ENCODE peak calls at places on chromosomes 12 and 14, in six cellular contexts. Z is activated CD8-positive, alpha-beta T cell treated with anti-CD3 and anti-CD28 coated beads, Interleukin-2, amount 10 ng/mL, durations not matched to agents 7 days and 5 days; R is T-helper 17 cell; K is uterus; H is Peyer's patch; L is bronchial epithelial cell. G is an unnamed sample.

GRCh38 chr14:62253931-62254330 is 491.7 kb downstream of the SNAPC1 start:
- DNase-seq in Z (no peak), R (no peak), K (no peak), H (no peak), L (no peak), G (no peak)

GRCh38 chr12:113109360-113109759 is 26.2 kb downstream of the RASAL1 start:
- DNase-seq in Z (no peak), R (no peak), K (no peak), H (no peak), L (no peak), G (no peak)

GRCh38 chr12:87196329-87196728 is 832.9 kb downstream of the C12orf50 start:
- DNase-seq in Z (no peak), R (no peak), K (no peak), H (no peak), L (no peak), G (no peak)

GRCh38 chr14:58822856-58823255 is 185.1 kb downstream of the DACT1 start:
- DNase-seq in Z (no peak), R (no peak), K (no peak), H (no peak), L (no peak), G (no peak)

GRCh38 chr14:92010644-92011043 is 29.2 kb downstream of the TRIP11 start:
- DNase-seq in Z (no peak), R (no peak), K (no peak), H (no peak), L (no peak), G (no peak)

GRCh38 chr12:71195338-71195896 is 37.6 kb upstream of the TSPAN8 start:
- DNase-seq in Z (no peak), R (no peak), K (no peak), H (no peak), L (no peak), G (no peak)

GRCh38 chr12:57104292-57104910 is 6.8 kb downstream of the STAT6 start:
- DNase-seq in Z (no peak), R (no peak), K (no peak), H (no peak), L (no peak), G (no peak)

GRCh38 chr14:20501346-20501745 is 4.0 kb upstream of the RNASE10 start:
- DNase-seq in Z (no peak), R (no peak), K (no peak), H (no peak), L (peak), G (no peak)

GRCh38 chr12:23640754-23641153 is 308.7 kb downstream of the SOX5 start:
- DNase-seq in Z (no peak), R (no peak), K (no peak), H (no peak), L (no peak), G (no peak)

GRCh38 chr14:58565834-58566233 is 71.9 kb upstream of the DACT1 start:
- DNase-seq in Z (no peak), R (no peak), K (no peak), H (no peak), L (no peak), G (no peak)

GRCh38 chr14:72291908-72292688 is 359.9 kb downstream of the RGS6 start:
- DNase-seq in Z (peak), R (no peak), K (no peak), H (no peak), L (peak), G (no peak)

GRCh38 chr14:22140623-22141022 is 448.4 kb downstream of the DAD1 start:
- DNase-seq in Z (no peak), R (no peak), K (no peak), H (no peak), L (no peak), G (no peak)

GRCh38 chr12:92080390-92081285 is 65.0 kb downstream of the BTG1 start:
- DNase-seq in Z (no peak), R (no peak), K (no peak), H (no peak), L (peak), G (no peak)

GRCh38 chr12:112161711-112162110 is 36.4 kb downstream of the TRAFD1 start:
- DNase-seq in Z (no peak), R (no peak), K (no peak), H (no peak), L (no peak), G (no peak)

GRCh38 chr14:20295067-20295466 is 10.7 kb downstream of the TTC5 start:
- DNase-seq in Z (no peak), R (no peak), K (no peak), H (no peak), L (no peak), G (no peak)

GRCh38 chr14:100726467-100726811 is 253 bp upstream of the DLK1 start:
- DNase-seq in Z (no peak), R (no peak), K (no peak), H (no peak), L (no peak), G (no peak)

GRCh38 chr14:53330441-53330840 is 177.3 kb upstream of the DDHD1 start:
- DNase-seq in Z (no peak), R (no peak), K (no peak), H (no peak), L (no peak), G (no peak)

GRCh38 chr12:128951448-128951847 is 98.2 kb downstream of the GLT1D1 start:
- DNase-seq in Z (no peak), R (no peak), K (no peak), H (no peak), L (no peak), G (no peak)

GRCh38 chr14:104150201-104151027 is 12.0 kb downstream of the KIF26A start:
- DNase-seq in Z (no peak), R (no peak), K (no peak), H (no peak), L (no peak), G (no peak)

GRCh38 chr12:53659011-53659551 is 16.8 kb downstream of the ATP5MC2 start:
- DNase-seq in Z (no peak), R (no peak), K (no peak), H (no peak), L (peak), G (peak)

GRCh38 chr12:643478-644292 is 19.6 kb downstream of the NINJ2 start:
- DNase-seq in Z (peak), R (no peak), K (peak), H (no peak), L (no peak), G (peak)

GRCh38 chr12:6377667-6377994 is 2.3 kb upstream of the SCNN1A start:
- DNase-seq in Z (no peak), R (no peak), K (peak), H (peak), L (no peak), G (peak)

GRCh38 chr14:52877628-52878027 is 73.2 kb downstream of the FERMT2 start:
- DNase-seq in Z (no peak), R (no peak), K (no peak), H (no peak), L (no peak), G (no peak)

GRCh38 chr14:24074625-24075484 is 3.5 kb downstream of the CPNE6 start:
- DNase-seq in Z (no peak), R (no peak), K (no peak), H (no peak), L (no peak), G (no peak)

GRCh38 chr12:106149096-106149784 is 10.5 kb upstream of the NUAK1 start:
- DNase-seq in Z (no peak), R (no peak), K (no peak), H (no peak), L (no peak), G (peak)

GRCh38 chr14:75242546-75243273 is 35.9 kb upstream of the FOS start:
- DNase-seq in Z (no peak), R (no peak), K (no peak), H (no peak), L (peak), G (peak)